ENCODE peak calls at places on chromosomes 2 and 18, in six cellular contexts. M is pulmonary artery endothelial cell; L is NCI-H69; A is CD4-positive, alpha-beta memory T cell; U is cardiac septum; I is HCT116. G is an unnamed sample.

GRCh38 chr2:12923907-12924610 is 207.3 kb downstream of the TRIB2 start:
- DNase-seq in M (peak; percentile 54), L (no peak), A (no peak), U (no peak), I (no peak), G (no peak)

GRCh38 chr2:28547906-28548600 is 52.2 kb downstream of the PLB1 start:
- DNase-seq in M (no peak), L (no peak), A (no peak), U (no peak), I (no peak), G (no peak)

GRCh38 chr2:199819746-199820145 is 31.2 kb downstream of the FTCDNL1 start:
- DNase-seq in M (no peak), L (no peak), A (no peak), U (no peak), I (no peak), G (no peak)

GRCh38 chr2:22850310-22850709 is 534.7 kb upstream of the KLHL29 start:
- DNase-seq in M (no peak), L (no peak), A (no peak), U (no peak), I (no peak), G (no peak)

GRCh38 chr2:11933854-11934253 is 187.4 kb downstream of the LPIN1 start:
- DNase-seq in M (no peak), L (no peak), A (no peak), U (no peak), I (no peak), G (peak; percentile 17)

GRCh38 chr2:169119816-169120215 is 50.5 kb downstream of the DHRS9 start:
- DNase-seq in M (no peak), L (no peak), A (no peak), U (no peak), I (no peak), G (no peak)

GRCh38 chr2:206086683-206087350 is 843 bp upstream of the INO80D start:
- DNase-seq in M (no peak), L (peak; percentile 53), A (no peak), U (no peak), I (no peak), G (no peak)

GRCh38 chr2:181104512-181105121 is 124.2 kb downstream of the UBE2E3 start:
- DNase-seq in M (no peak), L (peak; percentile 77), A (no peak), U (no peak), I (peak; percentile 51), G (peak; percentile 28)

GRCh38 chr2:181189932-181190331 is 209.5 kb downstream of the UBE2E3 start:
- DNase-seq in M (no peak), L (no peak), A (no peak), U (no peak), I (no peak), G (no peak)

GRCh38 chr18:54742654-54743053 is 85.6 kb upstream of the RAB27B start:
- DNase-seq in M (peak; percentile 5), L (no peak), A (no peak), U (no peak), I (no peak), G (no peak)

GRCh38 chr2:109139002-109139401 is 10.0 kb downstream of the SH3RF3 start:
- DNase-seq in M (no peak), L (no peak), A (no peak), U (no peak), I (no peak), G (no peak)

GRCh38 chr2:227871375-227871788 is at the start of gene DAW1:
- DNase-seq in M (no peak), L (no peak), A (peak; percentile 77), U (peak; percentile 77), I (no peak), G (peak; percentile 19)

GRCh38 chr18:44546954-44547353 is 133.7 kb upstream of the SETBP1 start:
- DNase-seq in M (no peak), L (no peak), A (no peak), U (no peak), I (no peak), G (no peak)

GRCh38 chr2:82043867-82044266 is 1739.3 kb upstream of the LRRTM1 start:
- DNase-seq in M (no peak), L (no peak), A (peak; percentile 29), U (no peak), I (no peak), G (no peak)

GRCh38 chr2:178005756-178006155 is 66.8 kb downstream of the PDE11A start:
- DNase-seq in M (no peak), L (no peak), A (no peak), U (no peak), I (no peak), G (no peak)